ENCODE peak calls at places on chromosomes 16 and 17, in seven cellular contexts. U is uterus; B is lung; S is stomach; X is neural progenitor cell; Z is left ventricle myocardium inferior; T is CD8-positive, alpha-beta memory T cell. I is an unnamed sample. For H3K4me1 and H3K27me3, the result is how much of the 10 kb centered on the place peaks cover.

GRCh38 chr17:80855968-80856862 is 135.4 kb upstream of the CHMP6 start:
- DNase-seq in Z (no peak), S (peak), U (peak), B (no peak), X (no peak), T (peak), I (peak)

GRCh38 chr17:7184091-7184488 is 4.9 kb upstream of the ASGR1 start:
- DNase-seq in Z (no peak), U (no peak), B (peak), X (no peak), S (peak), T (no peak), I (peak)

GRCh38 chr16:21223787-21224186 is 9.7 kb upstream of the ANKS4B start:
- DNase-seq in X (no peak), S (no peak), U (no peak), Z (no peak), B (no peak), T (no peak), I (no peak)

GRCh38 chr17:63279498-63280230 is 166.4 kb downstream of the CYB561 start:
- DNase-seq in B (no peak), Z (no peak), X (no peak), S (no peak), U (no peak), T (no peak), I (no peak)

GRCh38 chr16:66365588-66365987 is 903 bp upstream of the CDH5 start:
- DNase-seq in X (no peak), U (peak), Z (peak), B (no peak), T (no peak), S (no peak), I (no peak)

GRCh38 chr17:7852919-7853692 is 1.8 kb upstream of the TMEM88 start:
- DNase-seq in B (no peak), U (peak), Z (no peak), T (no peak), S (no peak), X (peak), I (peak)

GRCh38 chr17:7389924-7390910 is 4.1 kb downstream of the PLSCR3 start:
- DNase-seq in U (no peak), Z (no peak), X (no peak), B (no peak), S (no peak), T (no peak), I (no peak)

GRCh38 chr16:28869201-28869600 is 5.6 kb downstream of the SH2B1 start:
- DNase-seq in T (no peak), X (no peak), S (no peak), Z (no peak), U (no peak), B (no peak), I (no peak)

GRCh38 chr16:3665508-3665907 is 11.0 kb downstream of the DNASE1 start:
- DNase-seq in Z (no peak), U (no peak), T (peak), B (no peak), X (no peak), S (no peak), I (peak)

GRCh38 chr17:77160032-77160876 is 19.5 kb downstream of the SEC14L1 start:
- DNase-seq in S (no peak), B (no peak), X (no peak), Z (no peak), T (no peak), U (no peak), I (no peak)

GRCh38 chr16:6247771-6248170 is 1084.9 kb upstream of the RBFOX1 start:
- DNase-seq in T (no peak), B (no peak), S (no peak), U (no peak), Z (no peak), X (no peak), I (no peak)

GRCh38 chr17:17750881-17751280 is 69.6 kb downstream of the RAI1 start:
- DNase-seq in T (peak), U (no peak), Z (no peak), S (no peak), X (no peak), B (no peak), I (no peak)

GRCh38 chr17:21171970-21172510 is 41.9 kb downstream of the TMEM11 start:
- DNase-seq in U (no peak), B (no peak), Z (no peak), X (no peak), T (no peak), S (no peak), I (no peak)

GRCh38 chr16:85256190-85256739 is 144.0 kb upstream of the CIBAR2 start:
- DNase-seq in B (no peak), T (no peak), X (no peak), S (peak), U (no peak), Z (no peak), I (no peak)

GRCh38 chr17:27490391-27490790 is 34.1 kb downstream of the KSR1 start:
- DNase-seq in T (no peak), Z (no peak), B (no peak), S (no peak), U (no peak), X (no peak), I (no peak)
- H3K4me1 ChIP-seq in T (under half), Z (half or more), B (under half), S (half or more), U (under half), X (half or more), I (under half)

GRCh38 chr16:57391708-57392107 is 12.9 kb upstream of the CCL17 start:
- DNase-seq in T (no peak), B (no peak), S (no peak), X (no peak), Z (no peak), U (no peak), I (no peak)

GRCh38 chr16:57391308-57391699 is 13.3 kb upstream of the CCL17 start:
- DNase-seq in S (no peak), Z (no peak), U (no peak), B (no peak), X (no peak), T (no peak), I (peak)

GRCh38 chr16:57392694-57393093 is 11.9 kb upstream of the CCL17 start:
- DNase-seq in Z (no peak), X (no peak), S (peak), U (no peak), T (no peak), B (no peak), I (no peak)

GRCh38 chr16:57389087-57389468 is 15.5 kb upstream of the CCL17 start:
- DNase-seq in B (no peak), X (no peak), Z (no peak), T (no peak), S (no peak), U (no peak), I (no peak)

DNA sequence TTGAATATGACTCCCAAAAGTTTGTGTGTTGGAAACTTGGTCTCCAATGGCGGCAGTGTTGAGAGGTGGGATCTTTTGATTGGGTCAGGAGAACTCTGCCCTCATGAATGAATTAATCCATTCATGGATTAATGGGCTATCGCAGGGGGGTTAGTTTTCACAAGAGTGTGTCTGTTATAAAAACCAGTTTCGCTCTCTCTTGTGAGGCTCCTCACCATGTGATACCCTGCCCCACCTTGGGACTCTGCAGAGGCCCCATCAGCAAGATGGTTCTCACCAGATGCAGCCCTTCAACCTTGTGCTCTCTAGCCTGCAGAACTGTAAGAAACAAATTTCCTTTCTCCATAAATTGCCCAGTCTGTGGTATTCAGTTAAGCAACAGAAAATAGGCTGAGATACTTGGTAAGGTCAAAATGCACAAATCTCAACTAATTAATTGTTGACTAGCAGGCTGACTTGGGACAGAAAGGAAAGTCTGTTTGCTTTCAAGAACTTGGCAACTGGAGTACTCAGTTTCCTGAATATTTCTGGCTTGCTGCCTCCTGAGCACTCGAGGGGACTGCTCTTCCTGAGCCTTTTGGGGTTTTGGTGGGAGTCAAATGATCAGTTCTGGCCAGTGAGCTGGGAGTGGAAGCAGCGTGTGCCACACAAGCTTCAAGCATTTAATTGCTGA is 13.8 kb upstream of the CCL17 start:
- DNase-seq in Z (no peak), T (no peak), B (no peak), U (no peak), S (no peak), X (no peak), I (no peak)
- H3K27me3 ChIP-seq in Z (under half), T (under half), B (under half), U (under half), S (under half), X (under half), I (under half)

GRCh38 chr17:29158515-29159275 is 21.5 kb downstream of the MYO18A start:
- DNase-seq in S (no peak), B (no peak), X (no peak), Z (no peak), T (no peak), U (no peak), I (peak)

GRCh38 chr17:29160253-29160652 is 19.9 kb downstream of the MYO18A start:
- DNase-seq in X (no peak), Z (no peak), B (no peak), T (no peak), S (no peak), U (no peak), I (no peak)

GRCh38 chr17:29158096-29158495 is 22.1 kb downstream of the MYO18A start:
- DNase-seq in Z (no peak), B (no peak), S (no peak), U (no peak), T (no peak), X (no peak), I (no peak)

GRCh38 chr17:29157310-29157709 is 22.9 kb downstream of the MYO18A start:
- DNase-seq in X (no peak), U (no peak), Z (no peak), T (no peak), B (no peak), S (no peak), I (no peak)

GRCh38 chr17:29159286-29159860 is 20.8 kb downstream of the MYO18A start:
- DNase-seq in U (no peak), B (no peak), Z (no peak), X (no peak), T (no peak), S (no peak), I (peak)
- H3K4me1 ChIP-seq in U (under half), B (half or more), Z (half or more), X (under half), T (under half), S (half or more), I (under half)

DNA sequence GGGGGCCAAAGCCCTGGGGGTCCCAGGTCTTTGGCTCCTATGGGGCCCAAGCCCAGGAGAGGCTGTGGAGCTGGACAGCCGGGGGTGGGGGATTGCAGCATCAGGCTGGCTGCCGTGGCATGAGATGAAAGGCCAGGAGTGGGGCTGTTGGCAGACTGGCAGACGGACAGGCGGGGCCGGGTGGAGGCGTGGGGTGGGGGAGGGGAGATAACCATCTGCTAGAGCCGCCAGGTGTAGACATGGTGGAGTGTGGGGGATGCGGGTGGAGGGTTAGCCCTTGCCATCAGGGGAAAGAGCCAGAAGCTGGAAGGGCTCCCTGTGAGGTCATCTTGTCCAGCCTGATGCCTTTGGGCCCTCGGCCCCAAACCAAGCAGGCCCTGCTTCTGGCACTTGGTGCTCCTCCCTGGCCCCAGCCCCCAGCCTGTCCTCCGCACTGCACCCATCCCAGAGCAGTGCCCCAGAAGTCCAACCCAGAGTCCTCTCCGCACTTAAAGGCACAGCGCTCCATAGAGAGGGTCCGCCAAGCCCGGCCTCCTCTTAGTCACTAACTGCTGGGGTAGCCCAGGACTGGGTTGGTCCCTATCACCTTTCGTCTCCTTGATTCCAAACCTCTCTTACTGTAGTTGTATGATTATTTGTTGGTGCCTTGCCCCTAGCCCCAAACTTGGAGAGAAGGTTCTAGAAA is 33.3 kb upstream of the DLX4 start:
- DNase-seq in B (no peak), S (no peak), Z (no peak), U (no peak), X (no peak), T (no peak), I (no peak)
- H3K27me3 ChIP-seq in B (under half), S (half or more), Z (half or more), U (under half), X (under half), T (under half), I (under half)

DNA sequence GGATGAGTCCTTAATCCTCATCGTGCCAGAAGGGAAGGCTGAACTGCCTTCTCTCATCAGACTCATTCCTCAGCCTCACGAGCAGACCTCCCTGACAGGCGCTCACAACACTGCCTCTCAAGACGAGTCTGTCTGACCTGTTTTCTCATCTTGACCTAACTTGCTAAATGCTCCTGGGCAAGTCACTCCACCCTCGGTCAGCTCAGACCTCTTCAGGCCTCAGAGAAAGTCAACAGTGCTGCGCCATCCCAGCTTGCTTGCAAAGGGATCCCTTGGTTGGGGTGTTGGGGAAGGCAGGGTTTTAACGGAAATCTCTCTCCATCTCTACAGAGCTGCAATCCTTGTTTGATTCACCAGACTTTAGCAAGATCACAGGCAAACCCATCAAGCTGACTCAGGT is 15.0 kb downstream of the SERPINF1 start:
- DNase-seq in X (no peak), B (no peak), S (no peak), U (no peak), Z (no peak), T (no peak), I (no peak)
- H3K4me1 ChIP-seq in X (under half), B (under half), S (under half), U (under half), Z (under half), T (under half), I (under half)

GRCh38 chr17:75592364-75593020 is 4.9 kb downstream of the MYO15B start:
- DNase-seq in S (no peak), T (no peak), U (no peak), B (no peak), Z (no peak), X (no peak), I (no peak)

GRCh38 chr17:75590849-75591721 is 3.5 kb downstream of the MYO15B start:
- DNase-seq in X (no peak), S (no peak), Z (no peak), T (no peak), U (no peak), B (no peak), I (no peak)

GRCh38 chr17:75589919-75590303 is 2.3 kb downstream of the MYO15B start:
- DNase-seq in X (no peak), B (no peak), U (peak), S (no peak), T (no peak), Z (peak), I (no peak)

GRCh38 chr17:75590314-75590761 is 2.7 kb downstream of the MYO15B start:
- DNase-seq in S (no peak), B (no peak), T (no peak), Z (no peak), X (no peak), U (no peak), I (no peak)

DNA sequence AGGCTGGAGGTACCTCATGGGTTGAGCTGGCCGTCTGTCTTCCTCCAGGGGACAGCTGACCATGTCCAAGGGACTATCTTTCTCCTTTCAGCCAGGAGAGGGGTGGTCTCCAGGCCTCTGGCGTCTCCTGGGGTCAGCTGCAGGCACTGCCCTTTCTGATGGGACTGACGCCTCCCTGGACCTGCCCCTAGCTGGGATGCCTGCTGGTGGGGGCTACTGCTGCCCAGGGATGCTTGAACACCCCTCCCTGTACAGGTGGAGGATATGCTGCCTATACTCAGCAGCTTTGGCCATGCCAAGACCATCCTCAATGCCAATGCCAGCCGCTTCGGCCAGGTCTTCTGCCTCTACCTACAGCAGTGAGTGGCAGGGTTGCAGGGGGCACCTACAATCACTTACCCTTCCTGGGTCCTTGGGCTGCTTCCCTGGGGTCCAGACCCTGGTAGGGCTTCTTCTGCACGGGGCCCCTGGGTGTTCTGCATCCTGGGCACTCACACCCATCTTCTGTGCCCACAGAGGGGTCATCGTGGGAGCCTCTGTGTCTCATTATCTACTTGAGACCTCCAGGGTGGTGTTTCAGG is 4.2 kb downstream of the MYO15B start:
- DNase-seq in U (no peak), X (no peak), S (no peak), T (no peak), Z (no peak), B (no peak), I (no peak)
- H3K27me3 ChIP-seq in U (under half), X (under half), S (under half), T (under half), Z (under half), B (under half), I (under half)

GRCh38 chr16:70724146-70725023 is 38.5 kb upstream of the MTSS2 start:
- DNase-seq in Z (no peak), X (no peak), B (no peak), U (no peak), S (no peak), T (no peak), I (no peak)

GRCh38 chr16:70723740-70724145 is 37.9 kb upstream of the MTSS2 start:
- DNase-seq in U (no peak), Z (no peak), T (no peak), X (no peak), B (no peak), S (no peak), I (no peak)

GRCh38 chr16:70725912-70726828 is 40.3 kb upstream of the MTSS2 start:
- DNase-seq in S (no peak), X (no peak), T (no peak), Z (peak), U (peak), B (peak), I (peak)

GRCh38 chr16:70726869-70727494 is 41.1 kb upstream of the MTSS2 start:
- DNase-seq in U (peak), X (no peak), T (no peak), B (no peak), Z (peak), S (no peak), I (no peak)

DNA sequence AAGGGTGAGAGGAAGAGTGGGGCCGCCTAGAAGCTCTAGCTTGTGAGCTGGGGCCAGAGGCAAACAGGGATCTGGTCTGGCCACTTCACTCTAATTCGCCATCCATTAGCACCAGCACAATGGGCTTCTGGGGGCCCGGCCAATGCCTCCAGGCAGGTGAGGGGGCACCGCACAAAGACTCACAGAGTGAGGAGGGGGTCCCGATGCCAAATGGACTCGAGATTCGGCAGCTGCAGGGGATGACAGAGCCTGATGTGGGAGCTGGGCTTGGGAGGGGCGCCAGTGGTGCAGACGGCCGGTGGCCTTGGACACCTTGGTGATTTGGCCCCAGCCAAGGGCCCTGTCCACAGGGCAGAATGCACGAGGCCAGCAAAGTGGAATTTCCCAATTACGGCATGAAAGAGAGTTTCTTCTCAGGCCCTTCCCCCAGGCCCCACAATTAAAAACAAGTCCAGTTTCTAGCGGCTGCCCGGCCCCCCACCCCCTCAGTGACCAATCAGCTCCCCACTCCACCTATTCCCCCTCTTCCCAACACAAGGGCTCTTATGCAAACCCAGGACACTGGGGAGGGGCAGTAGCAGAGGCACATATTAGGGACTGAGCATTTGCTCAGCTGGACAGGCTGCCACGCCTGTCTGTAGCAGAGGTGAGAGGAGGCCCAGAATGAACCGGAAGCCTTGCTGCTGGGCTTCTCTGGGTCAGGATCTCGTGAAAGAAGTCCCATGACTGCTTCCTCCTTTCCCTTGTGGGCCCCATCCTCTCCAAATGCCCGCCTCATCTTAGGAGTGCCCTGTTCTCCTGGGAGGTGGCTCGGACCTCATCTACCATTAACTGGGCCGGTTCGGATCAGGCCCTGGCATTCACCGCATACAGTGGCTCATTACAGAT is 39.4 kb upstream of the MTSS2 start:
- DNase-seq in T (no peak), B (peak), S (no peak), X (no peak), Z (peak), U (peak), I (no peak)
- H3K4me1 ChIP-seq in T (under half), B (under half), S (under half), X (under half), Z (under half), U (under half), I (under half)